ENCODE peak calls at places on chromosomes 13 and 19, in eight cellular contexts. K, Q, O, X, T, W, U and N are unnamed samples.

GRCh38 chr19:17739121-17739875 is 12.0 kb upstream of the FCHO1 start:
- DNase-seq in K (no peak), Q (no peak), O (peak), X (peak), T (no peak), W (peak), U (peak), N (no peak)

GRCh38 chr13:102707465-102707864 is 12.6 kb upstream of the METTL21C start:
- DNase-seq in K (peak), Q (no peak), O (no peak), X (no peak), T (no peak), W (no peak), U (peak), N (peak)

GRCh38 chr19:38452430-38453366 is 19.2 kb downstream of the RYR1 start:
- DNase-seq in K (peak), Q (no peak), O (peak), X (peak), T (no peak), W (no peak), U (no peak), N (no peak)

GRCh38 chr19:33132425-33132824 is 511 bp downstream of the WDR88 start:
- DNase-seq in K (no peak), Q (no peak), O (no peak), X (peak), T (no peak), W (no peak), U (no peak), N (no peak)

GRCh38 chr13:35990196-35990595 is 141.0 kb downstream of the DCLK1 start:
- DNase-seq in K (no peak), Q (no peak), O (no peak), X (no peak), T (no peak), W (no peak), U (no peak), N (no peak)

GRCh38 chr19:29630661-29631060 is 24.6 kb downstream of the POP4 start:
- DNase-seq in K (no peak), Q (no peak), O (no peak), X (no peak), T (no peak), W (no peak), U (no peak), N (no peak)

GRCh38 chr19:2394054-2394668 is 33.2 kb downstream of the TIMM13 start:
- DNase-seq in K (no peak), Q (no peak), O (no peak), X (no peak), T (no peak), W (peak), U (no peak), N (no peak)

GRCh38 chr13:52743988-52744387 is 4.4 kb upstream of the CNMD start:
- DNase-seq in K (no peak), Q (no peak), O (no peak), X (no peak), T (no peak), W (no peak), U (no peak), N (peak)

GRCh38 chr13:21675095-21676007 is 4.5 kb downstream of the FGF9 start:
- DNase-seq in K (no peak), Q (peak), O (peak), X (no peak), T (peak), W (peak), U (no peak), N (no peak)

GRCh38 chr13:48158915-48159314 is 64.0 kb upstream of the MED4 start:
- DNase-seq in K (peak), Q (no peak), O (no peak), X (no peak), T (no peak), W (no peak), U (no peak), N (no peak)

GRCh38 chr19:5304486-5304885 is 36.1 kb downstream of the PTPRS start:
- DNase-seq in K (no peak), Q (no peak), O (no peak), X (no peak), T (no peak), W (no peak), U (no peak), N (no peak)